ENCODE peak calls at places on chromosomes 16 and 17, in five cellular contexts. One of them, this sample, is unnamed.

GRCh38 chr17:13510062-13510461 is 91.7 kb downstream of the HS3ST3A1 start:
- DNase-seq in IMR-90: peak
- DNase-seq in body of pancreas: no peak
- DNase-seq in gastrocnemius medialis: no peak
- DNase-seq in ovary: peak
- DNase-seq in this sample: no peak

GRCh38 chr16:55120408-55120807 is 189.7 kb downstream of the IRX5 start:
- DNase-seq in IMR-90: no peak
- DNase-seq in body of pancreas: no peak
- DNase-seq in gastrocnemius medialis: no peak
- DNase-seq in ovary: no peak
- DNase-seq in this sample: no peak

GRCh38 chr17:40343126-40344119 is 21.1 kb downstream of the GJD3 start:
- DNase-seq in IMR-90: no peak
- DNase-seq in body of pancreas: no peak
- DNase-seq in gastrocnemius medialis: no peak
- DNase-seq in ovary: no peak
- DNase-seq in this sample: no peak

GRCh38 chr16:80682435-80683070 is 121.8 kb downstream of the CDYL2 start:
- DNase-seq in IMR-90: peak
- DNase-seq in body of pancreas: no peak
- DNase-seq in gastrocnemius medialis: no peak
- DNase-seq in ovary: no peak
- DNase-seq in this sample: no peak

GRCh38 chr16:11139624-11140375 is 116.2 kb downstream of the SOCS1 start:
- DNase-seq in IMR-90: no peak
- DNase-seq in body of pancreas: no peak
- DNase-seq in gastrocnemius medialis: no peak
- DNase-seq in ovary: no peak
- DNase-seq in this sample: no peak

GRCh38 chr17:51907041-51907440 is 251.5 kb downstream of the CA10 start:
- DNase-seq in IMR-90: no peak
- DNase-seq in body of pancreas: no peak
- DNase-seq in gastrocnemius medialis: no peak
- DNase-seq in ovary: no peak
- DNase-seq in this sample: no peak

GRCh38 chr17:78185981-78186688 is 717 bp downstream of the TK1 start:
- DNase-seq in IMR-90: no peak
- DNase-seq in body of pancreas: peak
- DNase-seq in gastrocnemius medialis: no peak
- DNase-seq in ovary: no peak
- DNase-seq in this sample: no peak

GRCh38 chr17:73302189-73302588 is 9.6 kb downstream of the CDC42EP4 start:
- DNase-seq in IMR-90: no peak
- DNase-seq in body of pancreas: no peak
- DNase-seq in gastrocnemius medialis: no peak
- DNase-seq in ovary: no peak
- DNase-seq in this sample: no peak

GRCh38 chr16:69443809-69444611 is 19.6 kb downstream of the CYB5B start:
- DNase-seq in IMR-90: peak
- DNase-seq in body of pancreas: no peak
- DNase-seq in gastrocnemius medialis: no peak
- DNase-seq in ovary: peak
- DNase-seq in this sample: peak

GRCh38 chr17:43477832-43478634 is 5.7 kb upstream of the DHX8 start:
- DNase-seq in IMR-90: no peak
- DNase-seq in body of pancreas: no peak
- DNase-seq in gastrocnemius medialis: no peak
- DNase-seq in ovary: no peak
- DNase-seq in this sample: no peak

GRCh38 chr17:78993241-78993956 is 13.7 kb upstream of the LGALS3BP start:
- DNase-seq in IMR-90: peak
- DNase-seq in body of pancreas: peak
- DNase-seq in gastrocnemius medialis: no peak
- DNase-seq in ovary: peak
- DNase-seq in this sample: no peak

GRCh38 chr17:3804503-3804931 is 3.5 kb upstream of the ITGAE start:
- DNase-seq in IMR-90: peak
- DNase-seq in body of pancreas: no peak
- DNase-seq in gastrocnemius medialis: no peak
- DNase-seq in ovary: no peak
- DNase-seq in this sample: no peak

DNA sequence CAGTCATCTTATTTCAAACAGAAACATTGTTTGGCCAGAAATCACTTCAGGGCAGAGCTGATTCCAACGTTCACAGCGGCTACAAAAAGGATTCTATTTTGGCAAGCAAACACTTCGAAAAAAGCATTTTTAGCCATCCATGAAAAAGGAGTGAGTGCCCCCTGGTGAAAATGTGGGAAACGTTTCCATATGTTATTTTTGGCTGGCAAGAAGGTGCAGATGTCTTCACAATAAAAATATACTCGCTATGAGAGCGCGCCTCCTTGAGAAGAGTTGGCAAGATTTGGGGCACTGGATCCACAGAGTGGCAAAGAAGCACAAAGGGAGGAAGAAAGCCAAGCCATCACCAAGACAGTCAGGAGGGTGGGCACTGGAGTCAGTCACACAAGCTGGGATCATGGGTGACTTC is 191.1 kb downstream of the CHD9NB start:
- DNase-seq in IMR-90: no peak
- DNase-seq in body of pancreas: peak
- DNase-seq in gastrocnemius medialis: no peak
- DNase-seq in ovary: no peak
- DNase-seq in this sample: no peak
- TF ChIP-seq CTCF in IMR-90: peak
- TF ChIP-seq CTCF in body of pancreas: peak
- TF ChIP-seq CTCF in gastrocnemius medialis: no peak
- TF ChIP-seq CTCF in ovary: no peak
- TF ChIP-seq CTCF in this sample: no peak

DNA sequence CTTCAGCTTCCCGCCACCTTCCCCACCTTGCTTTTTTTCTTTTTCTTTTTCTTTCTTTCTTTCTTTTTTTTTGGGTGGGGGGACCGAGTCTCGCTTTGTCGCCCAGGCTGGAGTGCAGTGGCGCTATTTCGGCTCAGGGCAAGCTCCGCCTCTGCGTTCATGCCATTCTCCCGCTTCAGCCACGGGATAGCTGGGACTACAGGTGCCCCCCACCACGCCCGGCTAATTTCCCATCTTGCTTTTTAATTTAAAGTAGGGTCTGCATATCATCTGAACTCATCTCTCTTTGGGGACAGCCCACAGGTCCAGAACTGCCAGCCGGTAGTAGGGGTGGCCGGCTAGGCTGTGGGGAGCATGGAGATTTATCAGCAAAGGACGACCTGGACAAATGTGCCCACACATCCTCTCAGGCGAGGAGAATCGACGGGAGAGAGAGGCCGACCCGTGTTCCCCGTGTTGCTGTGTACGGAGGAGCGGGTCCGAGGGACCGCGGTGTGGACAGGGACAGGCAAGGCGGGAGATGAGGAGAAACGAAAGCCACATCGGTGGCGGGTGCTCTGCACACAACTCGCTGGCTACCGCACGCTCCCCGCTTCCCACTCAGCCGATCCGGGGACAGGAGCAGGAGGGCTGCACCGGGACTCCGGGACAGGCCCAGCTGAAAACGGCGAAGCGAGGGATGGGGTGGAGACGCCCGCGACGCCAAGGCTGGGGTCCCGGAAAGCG is 2.4 kb downstream of the MT1M start:
- DNase-seq in IMR-90: no peak
- DNase-seq in body of pancreas: no peak
- DNase-seq in gastrocnemius medialis: no peak
- DNase-seq in ovary: no peak
- DNase-seq in this sample: no peak
- H3K4me3 ChIP-seq in IMR-90: peak
- H3K4me3 ChIP-seq in body of pancreas: no peak
- H3K4me3 ChIP-seq in gastrocnemius medialis: peak
- H3K4me3 ChIP-seq in ovary: no peak
- H3K4me3 ChIP-seq in this sample: no peak

DNA sequence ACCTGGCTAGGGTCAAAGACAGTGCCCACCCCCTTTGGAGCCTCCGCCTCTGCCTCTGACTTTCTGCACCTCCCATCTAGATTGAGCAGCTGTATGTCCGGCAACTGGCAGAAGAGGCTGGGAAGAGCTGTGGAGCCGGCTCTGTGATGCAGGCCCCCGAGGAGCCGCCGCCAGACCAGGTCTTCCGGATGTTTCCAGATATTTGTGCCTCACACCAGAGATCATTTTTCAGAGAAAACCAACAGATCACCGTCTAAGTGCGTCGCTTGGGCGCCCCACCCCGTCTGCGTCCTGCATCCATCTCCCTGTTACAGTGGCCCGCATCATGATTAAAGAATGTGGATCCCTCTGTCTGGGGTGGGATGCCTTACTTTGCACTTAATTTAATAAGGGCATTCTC is 22.1 kb downstream of the IRF8 start:
- DNase-seq in IMR-90: no peak
- DNase-seq in body of pancreas: no peak
- DNase-seq in gastrocnemius medialis: no peak
- DNase-seq in ovary: no peak
- DNase-seq in this sample: no peak
- TF ChIP-seq POLR2A in IMR-90: no peak
- TF ChIP-seq POLR2A in body of pancreas: no peak
- TF ChIP-seq POLR2A in gastrocnemius medialis: no peak
- TF ChIP-seq POLR2A in ovary: no peak
- TF ChIP-seq POLR2A in this sample: no peak

DNA sequence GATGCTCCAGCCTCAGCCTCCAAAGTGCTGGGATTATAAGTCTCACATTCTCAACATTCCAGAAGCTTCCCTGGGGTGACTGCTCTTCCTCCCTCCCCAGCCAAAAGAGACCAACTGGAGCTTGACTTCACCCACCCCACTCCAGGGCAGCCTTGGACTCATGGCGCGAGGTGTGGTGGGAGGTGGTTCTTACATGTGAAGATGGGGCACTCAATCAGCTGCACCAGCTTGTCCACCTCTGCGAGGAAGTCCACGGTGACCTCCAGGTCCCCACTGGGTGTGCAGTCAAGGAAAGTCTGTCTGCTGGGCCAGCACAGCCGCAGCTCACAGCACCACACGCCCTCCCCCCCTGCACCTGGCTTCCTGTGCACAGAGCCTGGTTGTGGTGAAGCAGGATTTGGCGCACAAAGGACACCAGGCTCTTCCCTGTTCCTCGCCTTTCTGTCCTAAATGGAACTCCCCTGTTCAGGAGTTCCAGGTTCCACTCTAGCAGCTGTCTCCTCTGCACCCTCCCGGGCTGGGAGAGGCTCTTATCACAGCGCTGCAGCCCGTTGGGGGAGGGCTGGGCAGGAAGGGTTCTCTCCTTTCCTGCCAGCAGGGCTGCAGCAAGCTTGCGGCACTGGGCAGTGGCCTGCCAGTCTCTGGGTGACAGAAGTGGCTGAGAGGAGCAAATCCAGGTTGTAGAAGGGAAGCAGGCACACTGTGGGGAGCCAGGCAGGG is 9.7 kb upstream of the MTSS2 start:
- DNase-seq in IMR-90: no peak
- DNase-seq in body of pancreas: no peak
- DNase-seq in gastrocnemius medialis: peak
- DNase-seq in ovary: no peak
- DNase-seq in this sample: no peak
- TF ChIP-seq CTCF in IMR-90: no peak
- TF ChIP-seq CTCF in body of pancreas: no peak
- TF ChIP-seq CTCF in gastrocnemius medialis: no peak
- TF ChIP-seq CTCF in ovary: no peak
- TF ChIP-seq CTCF in this sample: no peak

DNA sequence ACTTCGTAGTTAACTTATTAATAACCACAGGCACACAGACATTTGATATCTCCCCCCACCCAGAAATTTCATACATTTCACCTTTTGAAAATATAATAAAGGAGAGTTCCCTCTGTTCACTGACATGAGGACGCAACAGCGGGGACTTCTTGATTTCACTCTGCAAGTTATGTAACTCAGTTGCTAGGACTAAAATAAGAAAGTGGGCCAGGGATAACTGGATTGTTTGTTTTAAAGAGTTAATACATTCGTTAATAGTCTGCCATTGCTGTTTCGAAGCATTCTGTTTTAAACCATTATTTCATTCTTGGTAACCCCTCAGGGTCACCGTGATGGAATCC is 1.2 kb downstream of the RHOT1 start:
- DNase-seq in IMR-90: no peak
- DNase-seq in body of pancreas: no peak
- DNase-seq in gastrocnemius medialis: no peak
- DNase-seq in ovary: no peak
- DNase-seq in this sample: no peak
- H3K4me3 ChIP-seq in IMR-90: no peak
- H3K4me3 ChIP-seq in body of pancreas: no peak
- H3K4me3 ChIP-seq in gastrocnemius medialis: peak
- H3K4me3 ChIP-seq in ovary: peak
- H3K4me3 ChIP-seq in this sample: no peak

GRCh38 chr17:7016886-7017826 is 4.7 kb downstream of the RNASEK start:
- DNase-seq in IMR-90: no peak
- DNase-seq in body of pancreas: no peak
- DNase-seq in gastrocnemius medialis: no peak
- DNase-seq in ovary: no peak
- DNase-seq in this sample: no peak

GRCh38 chr17:7016406-7016805 is 4.0 kb downstream of the RNASEK start:
- DNase-seq in IMR-90: no peak
- DNase-seq in body of pancreas: no peak
- DNase-seq in gastrocnemius medialis: no peak
- DNase-seq in ovary: no peak
- DNase-seq in this sample: no peak

GRCh38 chr17:7019406-7019805 is 3.4 kb upstream of the BCL6B start:
- DNase-seq in IMR-90: no peak
- DNase-seq in body of pancreas: no peak
- DNase-seq in gastrocnemius medialis: no peak
- DNase-seq in ovary: peak
- DNase-seq in this sample: no peak

GRCh38 chr17:7018331-7018964 is 4.4 kb upstream of the BCL6B start:
- DNase-seq in IMR-90: no peak
- DNase-seq in body of pancreas: no peak
- DNase-seq in gastrocnemius medialis: peak
- DNase-seq in ovary: peak
- DNase-seq in this sample: peak

DNA sequence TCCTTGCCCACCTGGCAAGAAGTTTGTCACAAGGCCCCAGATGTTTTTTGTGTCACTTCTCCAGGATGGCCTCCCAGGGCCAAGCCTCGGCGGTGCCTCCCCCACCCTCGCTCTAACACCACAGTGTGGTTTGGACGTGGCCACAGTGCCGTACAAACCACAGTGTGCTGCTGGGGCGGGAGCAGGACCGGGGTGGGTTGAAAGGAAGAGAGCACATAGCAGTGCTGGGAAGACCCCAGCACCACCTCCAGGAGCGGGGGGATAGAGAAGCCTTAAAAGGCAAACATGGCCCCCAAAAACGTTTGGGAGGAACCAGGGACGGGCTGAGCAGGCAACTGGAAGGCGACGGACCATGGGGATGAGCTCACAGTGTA is 5.0 kb upstream of the BCL6B start:
- DNase-seq in IMR-90: no peak
- DNase-seq in body of pancreas: no peak
- DNase-seq in gastrocnemius medialis: no peak
- DNase-seq in ovary: no peak
- DNase-seq in this sample: peak
- TF ChIP-seq POLR2A in IMR-90: no peak
- TF ChIP-seq POLR2A in body of pancreas: no peak
- TF ChIP-seq POLR2A in gastrocnemius medialis: no peak
- TF ChIP-seq POLR2A in ovary: no peak
- TF ChIP-seq POLR2A in this sample: no peak